ENCODE peak calls at places on chromosomes 1 and 21, in nine cellular contexts. H is activated naive CD4-positive, alpha-beta T cell treated with anti-CD3 and anti-CD28 coated beads, Interleukin-2, amount 50 U/mL, for 16 hours; G is OCI-M1; B is stromal cell of bone marrow; F is Calu3; Q is epithelial cell of prostate; Y is NCI-H510A; C is fibroblast of mammary gland; W is fibroblast of gingiva. J is an unnamed sample.

GRCh38 chr1:39711359-39712340 is 20.4 kb upstream of the HPCAL4 start:
- DNase-seq in Q (no peak), G (peak; percentile 94), H (no peak), F (no peak), C (no peak), B (no peak), Y (no peak), W (no peak), J (no peak)

GRCh38 chr1:20634065-20634593 is 871 bp downstream of the PINK1 start:
- DNase-seq in F (no peak), Q (no peak), W (no peak), Y (no peak), H (no peak), B (no peak), C (no peak), G (no peak), J (peak; percentile 47)

GRCh38 chr1:2528016-2528415 is 1.6 kb upstream of the PANK4 start:
- DNase-seq in Y (no peak), F (no peak), B (no peak), G (no peak), Q (no peak), C (no peak), W (no peak), H (no peak), J (no peak)

GRCh38 chr1:215529111-215529510 is 38.0 kb upstream of the KCTD3 start:
- DNase-seq in Q (no peak), W (no peak), Y (no peak), G (no peak), H (no peak), F (no peak), C (peak; percentile 65), B (no peak), J (no peak)

GRCh38 chr1:22830131-22830566 is 119.5 kb downstream of the EPHB2 start:
- DNase-seq in Q (peak; percentile 88), F (no peak), B (no peak), W (no peak), G (no peak), H (no peak), C (no peak), Y (no peak), J (peak; percentile 91)

GRCh38 chr1:51285055-51285454 is 45.3 kb downstream of the TTC39A start:
- DNase-seq in G (no peak), B (no peak), F (no peak), H (no peak), C (no peak), Y (no peak), Q (no peak), W (no peak), J (no peak)

GRCh38 chr1:62429581-62429980 is 7.3 kb upstream of the USP1 start:
- DNase-seq in G (no peak), B (no peak), F (no peak), Y (no peak), W (no peak), H (no peak), Q (no peak), C (peak; percentile 17), J (peak; percentile 56)

GRCh38 chr1:78003070-78003751 is 1.5 kb upstream of the DNAJB4 start:
- DNase-seq in F (no peak), C (no peak), Y (no peak), Q (no peak), B (no peak), G (peak; percentile 82), W (no peak), H (no peak), J (no peak)

GRCh38 chr1:15719721-15720120 is 16.3 kb upstream of the SLC25A34 start:
- DNase-seq in H (no peak), Y (no peak), G (no peak), W (no peak), F (no peak), Q (no peak), B (no peak), C (no peak), J (no peak)

GRCh38 chr1:244801246-244801645 is 34.2 kb upstream of the COX20 start:
- DNase-seq in Q (no peak), C (peak; percentile 45), G (peak; percentile 67), W (peak; percentile 15), F (peak; percentile 55), H (peak; percentile 55), Y (peak; percentile 14), B (peak; percentile 4), J (no peak)

GRCh38 chr1:17292299-17293198 is 15.4 kb upstream of the PADI4 start:
- DNase-seq in C (no peak), W (no peak), Q (peak; percentile 44), G (no peak), Y (no peak), H (no peak), F (peak; percentile 51), B (no peak), J (peak; percentile 86)

GRCh38 chr1:239636321-239636720 is 250.0 kb downstream of the CHRM3 start:
- DNase-seq in F (no peak), Q (no peak), W (no peak), G (no peak), H (no peak), C (no peak), B (no peak), Y (no peak), J (no peak)

GRCh38 chr1:56450004-56450666 is 129.2 kb downstream of the PLPP3 start:
- DNase-seq in G (no peak), C (no peak), H (no peak), F (no peak), Q (no peak), W (no peak), Y (no peak), B (no peak), J (no peak)

GRCh38 chr1:114369930-114370329 is 141.1 kb downstream of the TRIM33 start:
- DNase-seq in C (no peak), G (peak; percentile 24), B (peak; percentile 40), F (no peak), H (no peak), W (no peak), Q (no peak), Y (no peak), J (no peak)

GRCh38 chr1:172497230-172497629 is 35.7 kb upstream of the SUCO start:
- DNase-seq in W (peak; percentile 22), F (peak; percentile 38), G (peak; percentile 25), Y (no peak), H (no peak), C (no peak), Q (no peak), B (no peak), J (peak; percentile 28)

GRCh38 chr21:25863747-25864146 is 129.0 kb downstream of the GABPA start:
- DNase-seq in G (no peak), C (no peak), B (no peak), H (no peak), W (no peak), F (no peak), Q (no peak), Y (no peak), J (no peak)

GRCh38 chr21:19810779-19811178 is 1187.4 kb upstream of the NCAM2 start:
- DNase-seq in G (no peak), Q (no peak), W (peak; percentile 9), H (no peak), C (peak; percentile 34), F (no peak), Y (no peak), B (no peak), J (no peak)

GRCh38 chr1:200479816-200480215 is 70.0 kb upstream of the ZNF281 start:
- DNase-seq in Q (no peak), G (no peak), Y (no peak), W (no peak), H (no peak), C (peak; percentile 26), F (no peak), B (peak; percentile 50), J (no peak)

GRCh38 chr1:209883341-209883971 is 54.6 kb upstream of the SYT14 start:
- DNase-seq in W (peak; percentile 67), F (no peak), H (no peak), B (peak; percentile 91), Y (no peak), Q (no peak), C (peak; percentile 79), G (peak; percentile 26), J (no peak)

GRCh38 chr1:30415171-30415940 is 308.0 kb downstream of the MATN1 start:
- DNase-seq in Y (no peak), Q (no peak), C (no peak), H (no peak), W (no peak), F (no peak), G (no peak), B (no peak), J (no peak)

GRCh38 chr1:206551985-206552325 is 44.6 kb downstream of the RASSF5 start:
- DNase-seq in B (no peak), G (no peak), W (no peak), Y (no peak), H (peak; percentile 69), F (no peak), C (no peak), Q (no peak), J (no peak)

GRCh38 chr1:227789881-227790400 is 25.5 kb upstream of the PRSS38 start:
- DNase-seq in B (no peak), C (no peak), Y (no peak), F (no peak), Q (no peak), G (no peak), W (no peak), H (no peak), J (no peak)